ENCODE peak calls at places on chromosome 1, in ten cellular contexts. D is lower lobe of right lung, Y is psoas muscle, S is ovary, N is astrocyte, M is hepatocyte, H is stomach, T is breast epithelium, V is esophagus squamous epithelium, W is lung. Q is an unnamed sample.

GRCh38 chr1:240030236-240030635 is 61.4 kb upstream of the FMN2 start:
- DNase-seq in D (no peak), Y (no peak), S (no peak), N (peak; percentile 71), M (no peak), H (no peak), T (no peak), V (no peak), W (no peak), Q (no peak)

GRCh38 chr1:204692852-204693356 is 7.4 kb upstream of the LRRN2 start:
- DNase-seq in D (no peak), Y (no peak), S (no peak), N (no peak), M (no peak), H (no peak), T (no peak), V (no peak), W (no peak), Q (no peak)

GRCh38 chr1:70459502-70460225 is 48.6 kb downstream of the CTH start:
- DNase-seq in D (no peak), Y (no peak), S (no peak), N (peak; percentile 37), M (peak; percentile 17), H (no peak), T (no peak), V (no peak), W (no peak), Q (no peak)

GRCh38 chr1:205774277-205775014 is 836 bp downstream of the RAB29 start:
- DNase-seq in D (peak; percentile 48), Y (peak; percentile 19), S (no peak), N (no peak), M (peak; percentile 63), H (no peak), T (no peak), V (no peak), W (peak; percentile 32), Q (peak; percentile 53)

GRCh38 chr1:112937495-112937894 is 18.5 kb downstream of the SLC16A1 start:
- DNase-seq in D (no peak), Y (no peak), S (no peak), N (no peak), M (no peak), H (no peak), T (no peak), V (no peak), W (no peak), Q (no peak)

GRCh38 chr1:109783436-109783835 is 19.7 kb upstream of the EPS8L3 start:
- DNase-seq in D (peak; percentile 57), Y (no peak), S (peak; percentile 35), N (peak; percentile 81), M (no peak), H (peak; percentile 67), T (peak; percentile 67), V (no peak), W (no peak), Q (no peak)

GRCh38 chr1:165439287-165439686 is 5.6 kb downstream of the RXRG start:
- DNase-seq in D (no peak), Y (no peak), S (no peak), N (no peak), M (no peak), H (no peak), T (no peak), V (no peak), W (no peak), Q (no peak)

GRCh38 chr1:43307458-43308158 is 6.8 kb downstream of the TIE1 start:
- DNase-seq in D (peak; percentile 24), Y (no peak), S (no peak), N (no peak), M (no peak), H (no peak), T (no peak), V (no peak), W (no peak), Q (no peak)

GRCh38 chr1:165696625-165697100 is 1.7 kb downstream of the ALDH9A1 start:
- DNase-seq in D (no peak), Y (no peak), S (no peak), N (peak; percentile 91), M (peak; percentile 73), H (no peak), T (no peak), V (no peak), W (peak; percentile 32), Q (no peak)

GRCh38 chr1:45097944-45098343 is 85.9 kb downstream of the UROD start:
- DNase-seq in D (no peak), Y (no peak), S (no peak), N (no peak), M (no peak), H (no peak), T (no peak), V (no peak), W (no peak), Q (no peak)

GRCh38 chr1:209430821-209431259 is 152.7 kb upstream of the CAMK1G start:
- DNase-seq in D (no peak), Y (no peak), S (no peak), N (no peak), M (no peak), H (no peak), T (peak; percentile 87), V (no peak), W (no peak), Q (no peak)

GRCh38 chr1:209431813-209432442 is 151.6 kb upstream of the CAMK1G start:
- DNase-seq in D (no peak), Y (no peak), S (no peak), N (no peak), M (no peak), H (no peak), T (no peak), V (no peak), W (no peak), Q (no peak)

GRCh38 chr1:209430107-209430506 is 153.4 kb upstream of the CAMK1G start:
- DNase-seq in D (no peak), Y (no peak), S (no peak), N (no peak), M (peak; percentile 34), H (no peak), T (no peak), V (no peak), W (no peak), Q (no peak)

GRCh38 chr1:209432443-209432825 is 151.1 kb upstream of the CAMK1G start:
- DNase-seq in D (no peak), Y (no peak), S (no peak), N (no peak), M (no peak), H (no peak), T (no peak), V (no peak), W (no peak), Q (no peak)

DNA sequence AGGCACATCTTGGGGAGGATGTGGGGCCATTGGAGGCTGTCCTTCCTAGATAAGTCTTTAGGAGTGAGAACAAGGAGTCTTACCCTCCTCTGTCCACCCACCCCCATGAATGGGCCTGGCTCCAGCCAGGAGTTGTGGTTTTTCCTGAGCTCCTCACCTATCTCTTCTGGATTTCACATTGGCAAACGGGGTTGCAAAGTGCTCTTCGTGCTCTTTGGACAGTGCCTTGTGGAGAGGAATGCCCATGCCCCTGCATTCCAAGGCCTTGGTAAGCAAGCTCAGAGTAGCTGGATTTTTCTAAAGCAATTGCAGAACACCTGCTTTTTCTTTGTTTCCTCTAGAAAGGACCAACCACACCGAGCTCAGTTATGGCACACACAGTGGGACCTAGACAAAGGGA is 152.1 kb upstream of the CAMK1G start:
- DNase-seq in D (no peak), Y (no peak), S (no peak), N (no peak), M (no peak), H (no peak), T (no peak), V (no peak), W (no peak), Q (no peak)
- H3K4me1 ChIP-seq in D (no peaks in the 10 kb centered on the region), Y (no peaks in the 10 kb centered on the region), S (no peaks in the 10 kb centered on the region), N (peaks cover 4% of the 10 kb centered on the region), M (peaks cover 17% of the 10 kb centered on the region), H (no peaks in the 10 kb centered on the region), T (peaks cover 3% of the 10 kb centered on the region), V (peaks cover 68% of the 10 kb centered on the region), W (no peaks in the 10 kb centered on the region), Q (no peaks in the 10 kb centered on the region)

DNA sequence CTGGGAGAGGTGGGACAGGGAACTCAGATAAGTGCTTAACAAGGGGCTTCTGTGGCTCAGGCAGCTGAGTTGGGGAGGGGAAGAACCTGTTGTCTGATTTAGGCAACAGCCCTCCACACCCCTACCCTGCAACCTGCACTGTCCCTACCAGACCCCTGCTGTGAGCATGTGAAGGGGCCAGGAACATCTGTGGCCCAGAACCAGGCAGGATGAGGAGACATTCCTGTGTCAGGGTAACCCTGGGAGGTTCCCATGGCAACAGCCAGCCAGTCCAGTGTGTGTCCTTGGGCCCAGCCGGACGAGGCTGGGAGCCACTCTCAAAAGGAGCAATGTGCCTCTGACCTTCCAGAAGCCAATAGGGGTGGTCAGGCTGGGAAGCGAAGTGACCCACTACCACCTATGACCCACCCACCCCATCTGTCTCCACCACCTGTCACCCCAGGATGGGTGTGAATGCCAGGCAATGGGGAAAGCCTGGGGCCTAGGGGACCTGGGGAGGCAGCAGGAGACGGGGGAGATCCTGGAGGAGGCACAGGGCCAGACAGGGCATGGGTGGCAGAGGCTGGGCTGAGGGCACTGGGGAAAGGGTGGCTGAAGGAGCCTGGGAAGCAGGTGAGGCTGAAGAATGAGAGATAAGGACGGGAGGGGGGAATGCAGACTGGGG is 4.9 kb upstream of the PMVK start:
- DNase-seq in D (no peak), Y (no peak), S (peak; percentile 86), N (no peak), M (peak; percentile 60), H (peak; percentile 48), T (no peak), V (no peak), W (no peak), Q (no peak)
- H3K4me1 ChIP-seq in D (peaks cover 41% of the 10 kb centered on the region), Y (peaks cover 10% of the 10 kb centered on the region), S (peaks cover 19% of the 10 kb centered on the region), N (peaks cover 11% of the 10 kb centered on the region), M (peaks cover 20% of the 10 kb centered on the region), H (peaks cover 76% of the 10 kb centered on the region), T (peaks cover 4% of the 10 kb centered on the region), V (peaks cover 78% of the 10 kb centered on the region), W (peaks cover 8% of the 10 kb centered on the region), Q (peaks cover 60% of the 10 kb centered on the region)

GRCh38 chr1:2292725-2293450 is 64.8 kb downstream of the SKI start:
- DNase-seq in D (no peak), Y (no peak), S (no peak), N (no peak), M (no peak), H (no peak), T (no peak), V (no peak), W (no peak), Q (no peak)
- H3K4me1 ChIP-seq in D (peaks cover 93% of the 10 kb centered on the region), Y (peaks cover 45% of the 10 kb centered on the region), S (peaks cover 27% of the 10 kb centered on the region), N (peaks cover 53% of the 10 kb centered on the region), M (no peaks in the 10 kb centered on the region), H (peaks cover 90% of the 10 kb centered on the region), T (peaks cover 30% of the 10 kb centered on the region), V (peaks cover 99% of the 10 kb centered on the region), W (peaks cover 60% of the 10 kb centered on the region), Q (peaks cover 88% of the 10 kb centered on the region)

GRCh38 chr1:163202833-163203451 is at the start of gene RGS5:
- DNase-seq in D (no peak), Y (no peak), S (no peak), N (peak; percentile 50), M (no peak), H (no peak), T (no peak), V (no peak), W (no peak), Q (no peak)

GRCh38 chr1:163203561-163203960 is 845 bp upstream of the RGS5 start:
- DNase-seq in D (no peak), Y (no peak), S (no peak), N (peak; percentile 7), M (no peak), H (no peak), T (no peak), V (no peak), W (no peak), Q (no peak)

GRCh38 chr1:163201906-163202305 is 810 bp downstream of the RGS5 start:
- DNase-seq in D (no peak), Y (no peak), S (no peak), N (no peak), M (no peak), H (no peak), T (no peak), V (no peak), W (no peak), Q (no peak)

GRCh38 chr1:163205513-163205912 is 2.8 kb upstream of the RGS5 start:
- DNase-seq in D (no peak), Y (no peak), S (no peak), N (peak; percentile 41), M (no peak), H (no peak), T (no peak), V (no peak), W (no peak), Q (no peak)
- H3K4me1 ChIP-seq in D (no peaks in the 10 kb centered on the region), Y (no peaks in the 10 kb centered on the region), S (no peaks in the 10 kb centered on the region), N (peaks cover 18% of the 10 kb centered on the region), M (no peaks in the 10 kb centered on the region), H (peaks cover 22% of the 10 kb centered on the region), T (no peaks in the 10 kb centered on the region), V (no peaks in the 10 kb centered on the region), W (peaks cover 4% of the 10 kb centered on the region), Q (no peaks in the 10 kb centered on the region)

Q was measured in effector memory CD4-positive, alpha-beta T cell.